ENCODE peak calls at places on chromosomes 1 and 21, in five cellular contexts. L is sigmoid colon, D is tibial nerve, I is fibroblast of lung, O is GOT3. S is an unnamed sample.

GRCh38 chr1:9671377-9672140 is 20.0 kb downstream of the PIK3CD start:
- DNase-seq in L (no peak), D (no peak), I (peak), O (no peak), S (no peak)

GRCh38 chr1:201904579-201904978 is 15.9 kb downstream of the SHISA4 start:
- DNase-seq in L (peak), D (peak), I (peak), O (no peak), S (no peak)

GRCh38 chr1:229011022-229011421 is 259.9 kb upstream of the RAB4A start:
- DNase-seq in L (no peak), D (no peak), I (no peak), O (no peak), S (no peak)

GRCh38 chr1:245493029-245493428 is 338.2 kb downstream of the KIF26B start:
- DNase-seq in L (no peak), D (no peak), I (no peak), O (no peak), S (peak)

GRCh38 chr1:110783292-110783918 is 89.5 kb upstream of the CD53 start:
- DNase-seq in L (no peak), D (peak), I (peak), O (no peak), S (peak)

GRCh38 chr1:177044390-177044789 is 120.1 kb downstream of the ASTN1 start:
- DNase-seq in L (no peak), D (no peak), I (no peak), O (no peak), S (no peak)

GRCh38 chr1:156773607-156774006 is 6.3 kb downstream of the PRCC start:
- DNase-seq in L (no peak), D (no peak), I (no peak), O (no peak), S (no peak)

GRCh38 chr1:53468374-53468773 is 9.2 kb downstream of the DMRTB1 start:
- DNase-seq in L (no peak), D (no peak), I (no peak), O (no peak), S (no peak)

GRCh38 chr1:55816456-55816794 is 601.3 kb upstream of the USP24 start:
- DNase-seq in L (no peak), D (peak), I (peak), O (no peak), S (no peak)

GRCh38 chr1:68210829-68211228 is 21.5 kb downstream of the WLS start:
- DNase-seq in L (no peak), D (no peak), I (peak), O (no peak), S (no peak)

GRCh38 chr1:230186874-230187273 is 119.8 kb downstream of the GALNT2 start:
- DNase-seq in L (no peak), D (no peak), I (no peak), O (no peak), S (no peak)

GRCh38 chr1:147902183-147902845 is at the start of gene GJA8:
- DNase-seq in L (no peak), D (no peak), I (no peak), O (no peak), S (no peak)

GRCh38 chr1:78836736-78837135 is 169.8 kb downstream of the ADGRL4 start:
- DNase-seq in L (no peak), D (no peak), I (no peak), O (no peak), S (no peak)

GRCh38 chr1:111032295-111032897 is 68.7 kb upstream of the LRIF1 start:
- DNase-seq in L (no peak), D (peak), I (no peak), O (no peak), S (peak)

GRCh38 chr1:93317207-93317606 is 28.5 kb upstream of the DR1 start:
- DNase-seq in L (no peak), D (peak), I (no peak), O (no peak), S (no peak)

GRCh38 chr1:1308756-1309524 is 543 bp downstream of the PUSL1 start:
- DNase-seq in L (peak), D (no peak), I (no peak), O (no peak), S (peak)

GRCh38 chr1:181073638-181074037 is 14.9 kb upstream of the IER5 start:
- DNase-seq in L (no peak), D (no peak), I (peak), O (no peak), S (no peak)

GRCh38 chr1:59308839-59309238 is 11.9 kb downstream of the FGGY start:
- DNase-seq in L (no peak), D (no peak), I (no peak), O (no peak), S (no peak)

GRCh38 chr21:44706026-44706705 is 5.2 kb downstream of the TSPEAR start:
- DNase-seq in L (no peak), D (no peak), I (no peak), O (no peak), S (no peak)

GRCh38 chr1:204647805-204648153 is 37.8 kb downstream of the LRRN2 start:
- DNase-seq in L (no peak), D (no peak), I (no peak), O (no peak), S (no peak)

GRCh38 chr1:93148001-93148400 is 32.2 kb downstream of the TMED5 start:
- DNase-seq in L (no peak), D (no peak), I (peak), O (no peak), S (no peak)

GRCh38 chr21:36647279-36648093 is 51.4 kb upstream of the SIM2 start:
- DNase-seq in L (no peak), D (no peak), I (peak), O (no peak), S (no peak)

GRCh38 chr1:169115891-169116585 is 9.5 kb downstream of the ATP1B1 start:
- DNase-seq in L (peak), D (peak), I (peak), O (no peak), S (peak)

GRCh38 chr1:167854184-167854583 is 59.8 kb downstream of the ADCY10 start:
- DNase-seq in L (no peak), D (no peak), I (no peak), O (no peak), S (no peak)